ENCODE peak calls at places on chromosomes 13 and 19, in ten cellular contexts. One of them, this sample, is unnamed.

GRCh38 chr19:57171551-57172081 is 4.3 kb upstream of the DUXA start:
- DNase-seq in NCI-H187 treated with DMSO at 0.1 percent for 48 hours: no peak
- DNase-seq in Peyer's patch: no peak
- DNase-seq in stimulated activated CD4-positive, alpha-beta T cell treated with anti-CD3 and anti-CD28 coated beads, Interleukin-12 subunit alpha, Interleukin-12 subunit beta, amount 100 ng/mL, for 48 hours: no peak
- DNase-seq in heart right ventricle: peak; percentile 37
- DNase-seq in hypothalamus: peak; percentile 9
- DNase-seq in COR-L47: no peak
- DNase-seq in PC-3: peak; percentile 38
- DNase-seq in C1 segment of cervical spinal cord: peak; percentile 29
- DNase-seq in astrocyte of the cerebellum: no peak
- DNase-seq in this sample: peak; percentile 38

GRCh38 chr13:49731766-49732165 is 40.5 kb upstream of the EBPL start:
- DNase-seq in NCI-H187 treated with DMSO at 0.1 percent for 48 hours: no peak
- DNase-seq in Peyer's patch: no peak
- DNase-seq in stimulated activated CD4-positive, alpha-beta T cell treated with anti-CD3 and anti-CD28 coated beads, Interleukin-12 subunit alpha, Interleukin-12 subunit beta, amount 100 ng/mL, for 48 hours: no peak
- DNase-seq in heart right ventricle: no peak
- DNase-seq in hypothalamus: no peak
- DNase-seq in COR-L47: no peak
- DNase-seq in PC-3: peak; percentile 66
- DNase-seq in C1 segment of cervical spinal cord: no peak
- DNase-seq in astrocyte of the cerebellum: peak; percentile 37
- DNase-seq in this sample: peak; percentile 76

GRCh38 chr19:52527954-52528326 is 472 bp downstream of the ZNF808 start:
- DNase-seq in NCI-H187 treated with DMSO at 0.1 percent for 48 hours: no peak
- DNase-seq in Peyer's patch: no peak
- DNase-seq in stimulated activated CD4-positive, alpha-beta T cell treated with anti-CD3 and anti-CD28 coated beads, Interleukin-12 subunit alpha, Interleukin-12 subunit beta, amount 100 ng/mL, for 48 hours: no peak
- DNase-seq in heart right ventricle: no peak
- DNase-seq in hypothalamus: no peak
- DNase-seq in COR-L47: no peak
- DNase-seq in PC-3: no peak
- DNase-seq in C1 segment of cervical spinal cord: peak; percentile 7
- DNase-seq in astrocyte of the cerebellum: no peak
- DNase-seq in this sample: peak; percentile 0

GRCh38 chr19:18437481-18438330 is at the start of gene ISYNA1:
- DNase-seq in NCI-H187 treated with DMSO at 0.1 percent for 48 hours: no peak
- DNase-seq in Peyer's patch: no peak
- DNase-seq in stimulated activated CD4-positive, alpha-beta T cell treated with anti-CD3 and anti-CD28 coated beads, Interleukin-12 subunit alpha, Interleukin-12 subunit beta, amount 100 ng/mL, for 48 hours: no peak
- DNase-seq in heart right ventricle: peak; percentile 69
- DNase-seq in hypothalamus: peak; percentile 39
- DNase-seq in COR-L47: peak; percentile 18
- DNase-seq in PC-3: peak; percentile 28
- DNase-seq in C1 segment of cervical spinal cord: no peak
- DNase-seq in astrocyte of the cerebellum: no peak
- DNase-seq in this sample: peak; percentile 58

GRCh38 chr13:106156468-106156867 is 379.0 kb downstream of the EFNB2 start:
- DNase-seq in NCI-H187 treated with DMSO at 0.1 percent for 48 hours: no peak
- DNase-seq in Peyer's patch: no peak
- DNase-seq in stimulated activated CD4-positive, alpha-beta T cell treated with anti-CD3 and anti-CD28 coated beads, Interleukin-12 subunit alpha, Interleukin-12 subunit beta, amount 100 ng/mL, for 48 hours: no peak
- DNase-seq in heart right ventricle: no peak
- DNase-seq in hypothalamus: no peak
- DNase-seq in COR-L47: no peak
- DNase-seq in PC-3: peak; percentile 88
- DNase-seq in C1 segment of cervical spinal cord: no peak
- DNase-seq in astrocyte of the cerebellum: peak; percentile 92
- DNase-seq in this sample: peak; percentile 98

GRCh38 chr13:29754486-29754806 is 96.0 kb downstream of the UBL3 start:
- DNase-seq in NCI-H187 treated with DMSO at 0.1 percent for 48 hours: no peak
- DNase-seq in Peyer's patch: no peak
- DNase-seq in stimulated activated CD4-positive, alpha-beta T cell treated with anti-CD3 and anti-CD28 coated beads, Interleukin-12 subunit alpha, Interleukin-12 subunit beta, amount 100 ng/mL, for 48 hours: no peak
- DNase-seq in heart right ventricle: no peak
- DNase-seq in hypothalamus: no peak
- DNase-seq in COR-L47: no peak
- DNase-seq in PC-3: peak; percentile 28
- DNase-seq in C1 segment of cervical spinal cord: no peak
- DNase-seq in astrocyte of the cerebellum: no peak
- DNase-seq in this sample: peak; percentile 49

GRCh38 chr13:30108913-30109237 is 198.5 kb downstream of the KATNAL1 start:
- DNase-seq in NCI-H187 treated with DMSO at 0.1 percent for 48 hours: peak; percentile 25
- DNase-seq in Peyer's patch: peak; percentile 91
- DNase-seq in stimulated activated CD4-positive, alpha-beta T cell treated with anti-CD3 and anti-CD28 coated beads, Interleukin-12 subunit alpha, Interleukin-12 subunit beta, amount 100 ng/mL, for 48 hours: no peak
- DNase-seq in heart right ventricle: no peak
- DNase-seq in hypothalamus: no peak
- DNase-seq in COR-L47: no peak
- DNase-seq in PC-3: peak; percentile 47
- DNase-seq in C1 segment of cervical spinal cord: no peak
- DNase-seq in astrocyte of the cerebellum: no peak
- DNase-seq in this sample: no peak

GRCh38 chr13:28181413-28181812 is 43.1 kb downstream of the PAN3 start:
- DNase-seq in NCI-H187 treated with DMSO at 0.1 percent for 48 hours: no peak
- DNase-seq in Peyer's patch: no peak
- DNase-seq in stimulated activated CD4-positive, alpha-beta T cell treated with anti-CD3 and anti-CD28 coated beads, Interleukin-12 subunit alpha, Interleukin-12 subunit beta, amount 100 ng/mL, for 48 hours: no peak
- DNase-seq in heart right ventricle: no peak
- DNase-seq in hypothalamus: no peak
- DNase-seq in COR-L47: no peak
- DNase-seq in PC-3: peak; percentile 83
- DNase-seq in C1 segment of cervical spinal cord: no peak
- DNase-seq in astrocyte of the cerebellum: no peak
- DNase-seq in this sample: peak; percentile 29

GRCh38 chr13:91389186-91389585 is 9.2 kb upstream of the GPC5 start:
- DNase-seq in NCI-H187 treated with DMSO at 0.1 percent for 48 hours: no peak
- DNase-seq in Peyer's patch: no peak
- DNase-seq in stimulated activated CD4-positive, alpha-beta T cell treated with anti-CD3 and anti-CD28 coated beads, Interleukin-12 subunit alpha, Interleukin-12 subunit beta, amount 100 ng/mL, for 48 hours: no peak
- DNase-seq in heart right ventricle: no peak
- DNase-seq in hypothalamus: no peak
- DNase-seq in COR-L47: no peak
- DNase-seq in PC-3: no peak
- DNase-seq in C1 segment of cervical spinal cord: no peak
- DNase-seq in astrocyte of the cerebellum: no peak
- DNase-seq in this sample: no peak

GRCh38 chr13:94411747-94412146 is 67.7 kb downstream of the DCT start:
- DNase-seq in NCI-H187 treated with DMSO at 0.1 percent for 48 hours: no peak
- DNase-seq in Peyer's patch: no peak
- DNase-seq in stimulated activated CD4-positive, alpha-beta T cell treated with anti-CD3 and anti-CD28 coated beads, Interleukin-12 subunit alpha, Interleukin-12 subunit beta, amount 100 ng/mL, for 48 hours: no peak
- DNase-seq in heart right ventricle: no peak
- DNase-seq in hypothalamus: no peak
- DNase-seq in COR-L47: no peak
- DNase-seq in PC-3: no peak
- DNase-seq in C1 segment of cervical spinal cord: no peak
- DNase-seq in astrocyte of the cerebellum: no peak
- DNase-seq in this sample: no peak

GRCh38 chr13:46640843-46641242 is 87.9 kb downstream of the LRCH1 start:
- DNase-seq in NCI-H187 treated with DMSO at 0.1 percent for 48 hours: no peak
- DNase-seq in Peyer's patch: no peak
- DNase-seq in stimulated activated CD4-positive, alpha-beta T cell treated with anti-CD3 and anti-CD28 coated beads, Interleukin-12 subunit alpha, Interleukin-12 subunit beta, amount 100 ng/mL, for 48 hours: no peak
- DNase-seq in heart right ventricle: no peak
- DNase-seq in hypothalamus: no peak
- DNase-seq in COR-L47: no peak
- DNase-seq in PC-3: peak; percentile 37
- DNase-seq in C1 segment of cervical spinal cord: no peak
- DNase-seq in astrocyte of the cerebellum: no peak
- DNase-seq in this sample: peak; percentile 35

GRCh38 chr13:34156841-34157365 is 339.0 kb downstream of the RFC3 start:
- DNase-seq in NCI-H187 treated with DMSO at 0.1 percent for 48 hours: no peak
- DNase-seq in Peyer's patch: peak; percentile 62
- DNase-seq in stimulated activated CD4-positive, alpha-beta T cell treated with anti-CD3 and anti-CD28 coated beads, Interleukin-12 subunit alpha, Interleukin-12 subunit beta, amount 100 ng/mL, for 48 hours: peak; percentile 37
- DNase-seq in heart right ventricle: peak; percentile 48
- DNase-seq in hypothalamus: peak; percentile 1
- DNase-seq in COR-L47: peak; percentile 80
- DNase-seq in PC-3: peak; percentile 96
- DNase-seq in C1 segment of cervical spinal cord: no peak
- DNase-seq in astrocyte of the cerebellum: peak; percentile 86
- DNase-seq in this sample: peak; percentile 96

This sample was measured in astrocyte of the spinal cord.